ENCODE peak calls at places on chromosomes 16 and 17, in six cellular contexts. I is OCI-LY7, T is mucosa of descending colon, E is SJSA1, Y is ovary, K is thoracic aorta. V is an unnamed sample. For H3K4me1, the result is how much of the 10 kb centered on the place peaks cover.

GRCh38 chr17:57243171-57243622 is 13.1 kb upstream of the MSI2 start:
- DNase-seq in K (no peak), E (peak), T (peak), I (peak), Y (peak), V (peak)

GRCh38 chr17:48612854-48613691 is 2.0 kb downstream of the HOXB8 start:
- DNase-seq in I (peak), K (no peak), E (no peak), Y (no peak), T (peak), V (no peak)

GRCh38 chr16:68257906-68258800 is 6.2 kb upstream of the SLC7A6 start:
- DNase-seq in I (no peak), E (peak), Y (no peak), K (no peak), T (peak), V (peak)

GRCh38 chr16:69754143-69754468 is 620 bp downstream of the NOB1 start:
- DNase-seq in I (no peak), T (no peak), Y (no peak), E (no peak), K (no peak), V (no peak)

GRCh38 chr17:75109047-75109406 is 742 bp upstream of the ARMC7 start:
- DNase-seq in Y (no peak), T (no peak), K (no peak), I (no peak), E (no peak), V (no peak)

GRCh38 chr16:59210955-59211541 is 476.9 kb upstream of the GOT2 start:
- DNase-seq in I (no peak), K (no peak), T (no peak), Y (no peak), E (peak), V (no peak)

GRCh38 chr16:11145173-11145820 is 110.7 kb downstream of the SOCS1 start:
- DNase-seq in I (no peak), Y (peak), T (no peak), K (no peak), E (no peak), V (no peak)

GRCh38 chr17:48615212-48615962 is at the start of gene HOXB8:
- DNase-seq in T (peak), K (no peak), Y (no peak), I (no peak), E (no peak), V (no peak)

GRCh38 chr17:49471089-49471683 is 23.9 kb upstream of the NGFR start:
- DNase-seq in I (no peak), K (no peak), T (no peak), E (no peak), Y (no peak), V (no peak)

GRCh38 chr16:23679274-23679985 is 741 bp downstream of the PLK1 start:
- DNase-seq in T (peak), E (peak), K (no peak), I (peak), Y (no peak), V (no peak)

GRCh38 chr17:7383742-7384488 is 3.0 kb downstream of the TNK1 start:
- DNase-seq in E (no peak), K (no peak), Y (peak), I (peak), T (peak), V (no peak)

GRCh38 chr16:57923841-57924240 is 47.1 kb downstream of the CNGB1 start:
- DNase-seq in E (no peak), T (no peak), Y (no peak), K (no peak), I (no peak), V (no peak)

GRCh38 chr17:38357488-38358123 is 6.0 kb downstream of the SOCS7 start:
- DNase-seq in K (no peak), E (no peak), I (no peak), Y (no peak), T (no peak), V (no peak)

GRCh38 chr16:57395026-57395425 is 9.5 kb upstream of the CCL17 start:
- DNase-seq in Y (no peak), I (no peak), K (no peak), T (no peak), E (no peak), V (no peak)

GRCh38 chr16:53372942-53373871 is 61.1 kb upstream of the RBL2 start:
- DNase-seq in K (no peak), I (no peak), E (no peak), Y (no peak), T (peak), V (peak)

GRCh38 chr17:9434502-9435113 is 141.0 kb downstream of the STX8 start:
- DNase-seq in T (no peak), I (no peak), E (no peak), K (no peak), Y (no peak), V (no peak)

GRCh38 chr16:84362410-84362809 is 5.9 kb upstream of the ATP2C2 start:
- DNase-seq in T (peak), E (no peak), K (no peak), Y (no peak), I (no peak), V (no peak)

GRCh38 chr17:77373298-77374169 is 232.8 kb downstream of the SEC14L1 start:
- DNase-seq in T (peak), I (peak), Y (peak), K (no peak), E (no peak), V (peak)
- H3K4me1 ChIP-seq in T (under half), I (under half), Y (under half), K (under half), E (under half), V (half or more)

GRCh38 chr16:86577314-86577971 is 906 bp upstream of the FOXL1 start:
- DNase-seq in I (no peak), T (no peak), Y (no peak), K (no peak), E (peak), V (no peak)
- H3K4me1 ChIP-seq in I (under half), T (under half), Y (under half), K (under half), E (half or more), V (under half)

DNA sequence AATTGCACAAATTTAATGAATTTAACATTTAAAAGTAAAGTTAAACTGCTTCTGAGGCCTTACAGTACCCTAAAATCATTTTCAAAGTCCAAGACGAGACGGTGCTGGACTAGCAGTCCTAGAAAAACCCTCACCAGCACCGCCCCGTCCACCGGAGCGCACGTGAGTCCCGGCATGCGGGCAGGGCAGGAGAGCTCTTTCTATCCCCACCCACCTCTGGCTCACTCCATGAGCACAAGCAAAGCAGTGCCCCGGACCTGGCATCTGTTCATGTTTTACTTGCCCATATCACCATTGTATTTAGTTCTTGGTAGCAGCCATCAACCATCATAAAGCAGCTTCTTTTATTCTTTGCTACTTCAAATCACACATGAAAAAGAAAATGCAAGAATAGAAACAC is 41.7 kb downstream of the ANKRD11 start:
- DNase-seq in Y (no peak), I (no peak), K (no peak), E (no peak), T (peak), V (peak)
- H3K4me1 ChIP-seq in Y (under half), I (half or more), K (under half), E (under half), T (under half), V (half or more)

GRCh38 chr16:88883946-88884345 is 17.5 kb upstream of the PABPN1L start:
- DNase-seq in E (no peak), T (no peak), Y (no peak), I (no peak), K (no peak), V (no peak)
- H3K4me1 ChIP-seq in E (under half), T (under half), Y (under half), I (under half), K (under half), V (under half)

GRCh38 chr17:82239926-82240505 is 11.2 kb downstream of the SLC16A3 start:
- DNase-seq in T (peak), K (no peak), I (no peak), E (no peak), Y (no peak), V (no peak)

GRCh38 chr17:82241926-82242697 is 13.3 kb downstream of the SLC16A3 start:
- DNase-seq in T (no peak), Y (peak), I (no peak), E (no peak), K (no peak), V (no peak)

GRCh38 chr17:82240506-82241182 is 11.8 kb downstream of the SLC16A3 start:
- DNase-seq in I (no peak), Y (no peak), E (no peak), T (no peak), K (no peak), V (no peak)

GRCh38 chr17:82242698-82242976 is 13.8 kb downstream of the SLC16A3 start:
- DNase-seq in E (no peak), K (no peak), T (no peak), I (no peak), Y (no peak), V (no peak)

GRCh38 chr17:82241183-82241925 is 12.5 kb downstream of the SLC16A3 start:
- DNase-seq in Y (peak), I (no peak), K (peak), T (peak), E (peak), V (peak)
- H3K4me1 ChIP-seq in Y (half or more), I (under half), K (under half), T (half or more), E (half or more), V (half or more)

DNA sequence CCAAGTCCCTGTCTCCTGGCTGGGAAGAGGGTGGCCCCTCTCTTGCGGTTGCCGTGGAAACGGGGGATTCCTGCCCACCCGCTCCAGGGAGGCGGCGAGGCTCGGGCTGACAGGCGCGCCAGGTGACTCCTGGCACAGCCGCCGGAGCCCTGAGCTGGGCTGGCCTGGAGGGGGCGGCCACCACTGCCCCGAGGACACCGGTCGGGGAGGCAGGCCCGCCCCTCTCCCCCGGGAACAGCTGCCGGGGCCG is 71.3 kb downstream of the ABR start:
- DNase-seq in K (no peak), E (no peak), Y (peak), I (no peak), T (peak), V (no peak)
- H3K4me1 ChIP-seq in K (half or more), E (under half), Y (under half), I (under half), T (half or more), V (under half)

GRCh38 chr17:2398655-2399571 is 1.9 kb downstream of the MNT start:
- DNase-seq in E (peak), Y (peak), K (no peak), I (peak), T (peak), V (peak)

GRCh38 chr17:2399572-2400473 is 1.0 kb downstream of the MNT start:
- DNase-seq in T (peak), I (peak), Y (peak), K (peak), E (peak), V (peak)

GRCh38 chr17:2397247-2398171 is 3.4 kb downstream of the MNT start:
- DNase-seq in T (peak), E (no peak), K (no peak), Y (peak), I (no peak), V (peak)

GRCh38 chr17:2396568-2397246 is 4.2 kb downstream of the MNT start:
- DNase-seq in I (peak), E (peak), T (peak), Y (peak), K (peak), V (peak)

GRCh38 chr17:2398188-2398587 is 2.7 kb downstream of the MNT start:
- DNase-seq in E (no peak), T (peak), I (no peak), K (no peak), Y (no peak), V (no peak)
- H3K4me1 ChIP-seq in E (under half), T (half or more), I (under half), K (under half), Y (under half), V (half or more)

GRCh38 chr17:12288007-12288406 is 267.3 kb downstream of the MAP2K4 start:
- DNase-seq in I (no peak), Y (no peak), E (no peak), T (no peak), K (no peak), V (no peak)

DNA sequence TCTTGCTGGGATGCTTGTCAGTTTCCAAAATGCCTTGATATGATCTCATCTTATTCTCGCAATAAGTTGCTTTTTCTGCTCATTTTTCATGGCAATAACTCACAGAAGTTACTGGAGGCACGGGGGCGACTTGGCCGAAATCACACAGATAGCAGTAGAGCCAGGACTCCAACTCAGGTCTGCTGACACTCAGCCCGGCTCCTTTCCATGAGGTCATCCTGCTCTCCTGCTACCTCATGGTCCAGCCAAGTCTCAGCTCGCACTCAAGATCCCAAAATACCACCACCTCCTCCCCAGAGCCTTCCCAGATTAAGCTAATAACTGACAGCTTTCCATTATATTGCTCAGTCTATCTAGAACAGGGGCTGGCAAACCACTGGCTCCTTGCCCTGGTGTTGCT is 269.5 kb downstream of the MAP2K4 start:
- DNase-seq in E (no peak), T (no peak), K (peak), Y (no peak), I (no peak), V (no peak)
- H3K4me1 ChIP-seq in E (under half), T (under half), K (under half), Y (under half), I (under half), V (under half)

V was measured in upper lobe of right lung.